ENCODE peak calls at places on chromosomes 4 and X, in eight cellular contexts. C is left ventricle myocardium inferior; D is CD8-positive, alpha-beta T cell; Z is transverse colon; V is tibial nerve; X is neural progenitor cell; J is uterus; F is A549. M is an unnamed sample. For H3K4me1, the result is how much of the 10 kb centered on the place peaks cover.

GRCh38 chr4:25481648-25482047 is 104.6 kb downstream of the ANAPC4 start:
- DNase-seq in C (no peak), D (no peak), Z (no peak), V (no peak), X (peak), J (no peak), F (no peak), M (no peak)

GRCh38 chrX:9465380-9466114 is 689 bp downstream of the TBL1X start:
- DNase-seq in C (peak), D (no peak), Z (peak), V (no peak), X (peak), J (peak), F (peak), M (no peak)

GRCh38 chrX:72128881-72129280 is 2.8 kb downstream of the RTL5 start:
- DNase-seq in C (no peak), D (no peak), Z (no peak), V (no peak), X (peak), J (no peak), F (peak), M (peak)

GRCh38 chr4:175127314-175127713 is 209.2 kb downstream of the ADAM29 start:
- DNase-seq in C (no peak), D (no peak), Z (no peak), V (no peak), X (no peak), J (no peak), F (no peak), M (no peak)

GRCh38 chr4:186243331-186243730 is 16.0 kb downstream of the KLKB1 start:
- DNase-seq in C (no peak), D (no peak), Z (no peak), V (no peak), X (no peak), J (no peak), F (no peak), M (no peak)

GRCh38 chr4:153916273-153916755 is 127.4 kb upstream of the SFRP2 start:
- DNase-seq in C (no peak), D (no peak), Z (no peak), V (no peak), X (no peak), J (no peak), F (no peak), M (no peak)

GRCh38 chrX:40476958-40477357 is 103.8 kb upstream of the ATP6AP2 start:
- DNase-seq in C (no peak), D (no peak), Z (no peak), V (no peak), X (no peak), J (no peak), F (no peak), M (no peak)

GRCh38 chr4:81635747-81636146 is 164.0 kb upstream of the RASGEF1B start:
- DNase-seq in C (no peak), D (no peak), Z (peak), V (peak), X (no peak), J (no peak), F (no peak), M (peak)

GRCh38 chr4:156137971-156138581 is 184.4 kb upstream of the CTSO start:
- DNase-seq in C (no peak), D (no peak), Z (no peak), V (no peak), X (peak), J (no peak), F (no peak), M (no peak)

GRCh38 chrX:29478336-29479069 is 736.9 kb upstream of the MAGEB2 start:
- DNase-seq in C (no peak), D (no peak), Z (peak), V (no peak), X (peak), J (no peak), F (peak), M (no peak)

GRCh38 chr4:22170353-22170752 is 221.8 kb upstream of the KCNIP4 start:
- DNase-seq in C (no peak), D (no peak), Z (no peak), V (no peak), X (no peak), J (no peak), F (no peak), M (no peak)

GRCh38 chr4:15354790-15355418 is 72.9 kb upstream of the C1QTNF7 start:
- DNase-seq in C (no peak), D (no peak), Z (no peak), V (peak), X (no peak), J (peak), F (no peak), M (no peak)

GRCh38 chr4:3467601-3468031 is 4.5 kb downstream of the DOK7 start:
- DNase-seq in C (no peak), D (no peak), Z (no peak), V (no peak), X (peak), J (no peak), F (no peak), M (no peak)

GRCh38 chr4:35365186-35365585 is 879.1 kb downstream of the ARAP2 start:
- DNase-seq in C (no peak), D (no peak), Z (no peak), V (no peak), X (no peak), J (no peak), F (no peak), M (no peak)

GRCh38 chr4:6987566-6987920 is 55.6 kb upstream of the TADA2B start:
- DNase-seq in C (no peak), D (no peak), Z (no peak), V (no peak), X (peak), J (no peak), F (no peak), M (no peak)
- H3K4me1 ChIP-seq in C (half or more), D (half or more), Z (under half), V (under half), X (under half), J (under half), F (under half), M (under half)

GRCh38 chrX:110045988-110046387 is 43.1 kb downstream of the TMEM164 start:
- DNase-seq in C (no peak), D (no peak), Z (no peak), V (no peak), X (peak), J (no peak), F (no peak), M (no peak)
- TF ChIP-seq CTCF in C (peak), D (no peak), Z (no peak), V (no peak), X (peak), J (no peak), F (peak), M (no peak)

DNA sequence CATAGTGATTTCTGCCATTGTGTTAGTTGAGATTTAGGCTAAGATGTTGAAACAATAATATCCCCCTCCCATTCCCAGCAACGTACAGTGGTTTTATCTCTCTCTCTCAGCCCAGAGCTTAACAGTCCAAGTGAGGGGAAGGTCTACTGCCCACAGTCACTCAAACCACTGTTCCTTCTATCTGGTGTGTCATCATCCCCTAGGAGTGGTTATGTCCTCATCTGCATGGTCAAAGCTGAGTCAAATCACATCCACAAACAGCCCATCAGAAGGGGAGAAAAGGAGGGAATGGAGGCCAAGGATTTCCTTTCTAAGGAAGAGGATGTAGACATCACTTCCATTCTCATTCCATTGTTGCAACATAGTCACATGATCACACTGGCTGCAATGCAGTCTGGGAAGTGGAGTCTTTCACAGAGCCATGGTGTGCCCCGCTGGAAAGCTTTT is 42.8 kb upstream of the CHRNA9 start:
- DNase-seq in C (no peak), D (no peak), Z (no peak), V (no peak), X (no peak), J (no peak), F (no peak), M (no peak)
- H3K4me1 ChIP-seq in C (under half), D (under half), Z (under half), V (under half), X (under half), J (under half), F (under half), M (under half)

DNA sequence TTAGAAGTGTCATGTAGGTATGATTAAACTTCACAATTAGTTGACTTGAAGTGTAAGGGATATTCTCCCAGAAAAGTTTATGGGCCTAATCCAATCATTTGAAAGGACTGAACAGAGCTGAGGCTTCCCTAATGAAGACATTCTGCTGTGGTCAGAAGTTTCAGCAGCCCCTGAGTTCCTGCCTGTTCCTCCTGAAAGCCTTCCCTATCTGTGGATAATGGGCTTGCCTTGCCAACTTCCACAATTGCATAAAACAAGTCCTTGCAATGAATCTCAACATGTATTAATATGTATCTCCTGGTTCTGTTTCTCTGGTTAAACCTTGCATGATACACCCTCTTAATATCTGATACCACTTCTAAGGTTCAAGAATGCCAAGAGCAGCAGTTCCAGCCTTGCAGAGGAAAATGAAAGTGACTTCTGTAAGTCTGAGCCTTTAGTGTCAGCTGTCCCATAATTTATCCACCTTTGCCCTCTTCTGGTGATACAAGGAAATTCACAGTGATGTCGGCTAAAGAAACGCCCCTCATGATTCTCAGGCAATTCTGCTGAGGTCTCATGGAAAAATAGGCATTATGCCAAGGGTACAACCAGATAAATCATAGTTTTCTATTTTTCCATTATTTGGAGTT is 172.4 kb upstream of the CXCL13 start:
- DNase-seq in C (no peak), D (no peak), Z (no peak), V (no peak), X (peak), J (no peak), F (peak), M (peak)
- TF ChIP-seq CTCF in C (peak), D (peak), Z (peak), V (peak), X (peak), J (peak), F (peak), M (peak)

DNA sequence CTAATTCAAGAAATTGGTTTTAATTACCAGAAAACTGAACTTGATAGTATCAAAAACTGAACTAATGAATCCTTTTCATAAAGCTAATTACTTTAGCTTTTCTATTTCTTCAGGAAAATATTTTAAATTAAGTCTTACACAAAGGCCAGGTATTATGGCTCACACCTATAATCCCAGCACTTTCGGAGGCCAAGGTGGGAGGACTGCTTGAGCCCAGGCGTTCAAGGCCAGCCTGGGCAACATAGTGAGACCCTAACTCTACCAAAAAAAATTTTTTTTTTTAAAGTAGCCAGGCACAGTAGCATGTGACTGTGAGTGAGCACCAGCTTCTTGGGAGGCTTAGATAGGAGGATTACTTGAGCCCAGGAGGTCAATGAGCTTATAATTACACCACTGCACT is 19.1 kb downstream of the CNOT6L start:
- DNase-seq in C (no peak), D (no peak), Z (no peak), V (no peak), X (no peak), J (no peak), F (no peak), M (no peak)
- H3K4me1 ChIP-seq in C (half or more), D (half or more), Z (under half), V (under half), X (under half), J (under half), F (under half), M (under half)

GRCh38 chrX:138191998-138192397 is 519.5 kb downstream of the FGF13 start:
- DNase-seq in C (no peak), D (no peak), Z (no peak), V (no peak), X (peak), J (no peak), F (no peak), M (peak)
- TF ChIP-seq CTCF in C (peak), D (no peak), Z (no peak), V (peak), X (peak), J (no peak), F (peak), M (peak)

DNA sequence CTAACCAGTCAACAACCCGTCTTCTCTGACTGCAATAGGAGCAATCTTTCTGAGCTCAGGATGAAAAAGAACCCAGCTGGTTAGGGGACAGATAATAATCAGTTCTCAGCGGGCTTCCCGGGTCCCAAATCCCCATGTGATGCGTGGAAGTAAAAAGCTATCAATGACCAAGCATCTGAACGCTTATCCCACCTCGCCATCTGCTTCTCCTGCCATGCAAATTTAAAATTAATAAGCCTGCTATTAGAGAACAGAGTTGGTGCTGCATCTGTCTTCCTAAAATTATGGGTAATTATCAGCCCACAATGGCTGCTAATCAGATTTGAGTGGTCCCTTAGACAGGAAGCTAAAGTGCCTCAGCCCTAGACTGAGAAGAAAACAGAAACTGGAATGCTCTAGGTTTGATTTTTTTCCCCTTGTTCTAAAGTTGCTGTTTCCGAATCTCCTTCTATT is 37.5 kb downstream of the AFAP1 start:
- DNase-seq in C (no peak), D (no peak), Z (no peak), V (no peak), X (peak), J (no peak), F (no peak), M (no peak)
- H3K4me1 ChIP-seq in C (half or more), D (under half), Z (under half), V (under half), X (half or more), J (under half), F (half or more), M (under half)

DNA sequence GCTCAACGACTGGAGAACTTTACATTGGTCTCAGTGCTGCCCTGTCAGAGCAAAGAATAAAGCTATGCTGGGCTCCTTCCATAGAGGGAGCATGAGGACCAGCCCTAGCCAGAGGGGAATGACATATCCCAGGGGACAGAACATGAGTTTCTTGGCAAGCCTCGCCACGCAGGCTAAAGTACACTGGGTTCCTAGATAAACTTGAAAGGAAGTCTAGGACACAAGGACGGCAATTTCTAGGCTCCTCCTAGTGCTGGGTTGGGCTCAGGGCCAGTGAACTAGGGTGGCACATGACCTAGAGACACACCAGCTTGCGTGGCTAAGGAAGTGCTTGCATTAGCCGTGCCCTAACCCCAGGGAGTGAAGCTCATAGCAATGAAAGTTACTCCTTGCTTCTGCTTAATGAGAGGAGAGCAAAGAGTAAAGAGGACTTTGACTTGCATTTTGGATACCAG is 141.0 kb downstream of the MAB21L2 start:
- DNase-seq in C (peak), D (no peak), Z (peak), V (peak), X (peak), J (peak), F (no peak), M (peak)
- TF ChIP-seq CTCF in C (peak), D (no peak), Z (peak), V (peak), X (no peak), J (no peak), F (no peak), M (no peak)